ENCODE peak calls at places on chromosome 17, in seven cellular contexts. H is GM12892; C is nucleus accumbens; D is activated T-cell treated with anti-CD3 and anti-CD28 coated beads, Interleukin-2, amount 50 U/mL, for 4 hours; N is AG09309; O is activated naive CD4-positive, alpha-beta T cell treated with Interleukin-2 at 50 U/mL for 16 hours; T is SW480. B is an unnamed sample.

GRCh38 chr17:76781056-76781982 is 43.4 kb downstream of the MFSD11 start:
- DNase-seq in H (no peak), C (no peak), D (no peak), N (no peak), O (no peak), T (no peak), B (no peak)

GRCh38 chr17:34673995-34674900 is 94.9 kb downstream of the TMEM132E start:
- DNase-seq in H (no peak), C (no peak), D (no peak), N (no peak), O (no peak), T (no peak), B (no peak)

GRCh38 chr17:49360796-49361128 is 1.3 kb downstream of the ZNF652 start:
- DNase-seq in H (no peak), C (no peak), D (no peak), N (no peak), O (peak), T (no peak), B (no peak)

GRCh38 chr17:35774499-35774898 is 13.8 kb downstream of the C17orf50 start:
- DNase-seq in H (no peak), C (no peak), D (no peak), N (no peak), O (no peak), T (no peak), B (no peak)

GRCh38 chr17:50051606-50052005 is 4.3 kb upstream of the ITGA3 start:
- DNase-seq in H (no peak), C (no peak), D (no peak), N (no peak), O (no peak), T (no peak), B (peak)

GRCh38 chr17:15884731-15885130 is 60.2 kb upstream of the ADORA2B start:
- DNase-seq in H (no peak), C (no peak), D (no peak), N (no peak), O (no peak), T (no peak), B (peak)

GRCh38 chr17:56638536-56639177 is 45.2 kb downstream of the NOG start:
- DNase-seq in H (no peak), C (no peak), D (no peak), N (no peak), O (no peak), T (no peak), B (peak)

GRCh38 chr17:75832652-75833400 is 11.4 kb downstream of the UNC13D start:
- DNase-seq in H (no peak), C (no peak), D (no peak), N (no peak), O (peak), T (no peak), B (no peak)

GRCh38 chr17:64694207-64694606 is 32.1 kb upstream of the SMURF2 start:
- DNase-seq in H (no peak), C (no peak), D (no peak), N (no peak), O (no peak), T (peak), B (peak)

GRCh38 chr17:8223356-8224063 is 13.1 kb upstream of the AURKB start:
- DNase-seq in H (no peak), C (no peak), D (peak), N (no peak), O (peak), T (peak), B (peak)

GRCh38 chr17:55386931-55387330 is 34.7 kb downstream of the MMD start:
- DNase-seq in H (no peak), C (no peak), D (no peak), N (no peak), O (no peak), T (no peak), B (no peak)